ENCODE peak calls at places on chromosomes 7 and 10, in six cellular contexts. D, V, S, A, B and O are unnamed samples. For H3K4me1, the result is how much of the 10 kb centered on the place peaks cover.

GRCh38 chr7:104836976-104837375 is 177.0 kb upstream of the KMT2E start:
- DNase-seq in D (no peak), V (no peak), S (no peak), A (no peak), B (no peak), O (no peak)

GRCh38 chr10:63491558-63492316 is 26.0 kb upstream of the JMJD1C start:
- DNase-seq in D (peak), V (peak), S (no peak), A (peak), B (peak), O (no peak)

GRCh38 chr10:69716711-69717560 is 84.8 kb upstream of the COL13A1 start:
- DNase-seq in D (peak), V (peak), S (no peak), A (peak), B (peak), O (peak)

GRCh38 chr7:101978683-101979082 is 161.3 kb downstream of the CUX1 start:
- DNase-seq in D (no peak), V (no peak), S (no peak), A (no peak), B (no peak), O (no peak)

GRCh38 chr7:135770139-135770710 is 21.6 kb upstream of the FAM180A start:
- DNase-seq in D (peak), V (no peak), S (no peak), A (no peak), B (no peak), O (no peak)

GRCh38 chr10:132667613-132668394 is 118.1 kb downstream of the NKX6-2 start:
- DNase-seq in D (no peak), V (no peak), S (no peak), A (peak), B (no peak), O (no peak)

GRCh38 chr7:129184979-129185670 is 3.3 kb upstream of the SMO start:
- DNase-seq in D (no peak), V (no peak), S (no peak), A (no peak), B (no peak), O (no peak)

GRCh38 chr7:48250441-48250951 is 79.2 kb downstream of the ABCA13 start:
- DNase-seq in D (peak), V (no peak), S (no peak), A (peak), B (peak), O (no peak)

GRCh38 chr7:108848486-108848885 is 278.8 kb downstream of the DNAJB9 start:
- DNase-seq in D (no peak), V (no peak), S (no peak), A (no peak), B (no peak), O (no peak)

GRCh38 chr7:33091111-33091531 is 18.1 kb downstream of the RP9 start:
- DNase-seq in D (peak), V (no peak), S (no peak), A (peak), B (no peak), O (no peak)

GRCh38 chr10:77296534-77297369 is 340.9 kb downstream of the KCNMA1 start:
- DNase-seq in D (no peak), V (no peak), S (no peak), A (no peak), B (no peak), O (no peak)

GRCh38 chr10:77297370-77297692 is 340.3 kb downstream of the KCNMA1 start:
- DNase-seq in D (peak), V (peak), S (no peak), A (peak), B (no peak), O (no peak)

GRCh38 chr10:77291596-77292505 is 345.8 kb downstream of the KCNMA1 start:
- DNase-seq in D (no peak), V (no peak), S (no peak), A (peak), B (no peak), O (no peak)

GRCh38 chr10:77290528-77291155 is 347.0 kb downstream of the KCNMA1 start:
- DNase-seq in D (peak), V (peak), S (no peak), A (peak), B (no peak), O (no peak)

DNA sequence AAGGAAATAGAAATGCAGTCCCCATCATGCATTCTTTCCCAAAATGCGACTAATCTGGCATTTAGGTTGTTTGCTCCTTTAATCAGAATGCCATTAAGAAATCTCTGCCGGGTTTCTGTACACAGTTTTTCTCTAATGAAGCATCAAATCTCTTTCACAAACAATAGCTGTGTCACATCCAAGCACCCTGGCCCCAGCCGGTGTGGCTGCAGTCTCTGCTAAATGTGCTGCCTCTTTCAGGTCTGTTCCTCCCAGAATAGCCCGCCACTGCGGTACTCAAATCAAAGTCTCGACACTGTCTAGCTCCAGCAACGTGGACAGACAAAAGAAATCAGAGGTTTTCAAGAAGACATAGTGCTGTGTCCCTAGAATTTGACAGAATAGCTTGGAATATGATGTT is 343.8 kb downstream of the KCNMA1 start:
- DNase-seq in D (no peak), V (no peak), S (no peak), A (no peak), B (no peak), O (no peak)
- H3K27ac ChIP-seq in D (no peak), V (no peak), S (no peak), A (no peak), B (no peak), O (no peak)

GRCh38 chr10:71270301-71270777 is 48.7 kb upstream of the SLC29A3 start:
- DNase-seq in D (peak), V (peak), S (no peak), A (peak), B (peak), O (no peak)

GRCh38 chr10:71271626-71272025 is 47.4 kb upstream of the SLC29A3 start:
- DNase-seq in D (no peak), V (no peak), S (no peak), A (peak), B (no peak), O (no peak)

GRCh38 chr10:71272122-71272771 is 46.8 kb upstream of the SLC29A3 start:
- DNase-seq in D (peak), V (no peak), S (no peak), A (peak), B (no peak), O (no peak)

GRCh38 chr10:71269301-71270288 is 49.5 kb upstream of the SLC29A3 start:
- DNase-seq in D (peak), V (no peak), S (no peak), A (peak), B (peak), O (no peak)

DNA sequence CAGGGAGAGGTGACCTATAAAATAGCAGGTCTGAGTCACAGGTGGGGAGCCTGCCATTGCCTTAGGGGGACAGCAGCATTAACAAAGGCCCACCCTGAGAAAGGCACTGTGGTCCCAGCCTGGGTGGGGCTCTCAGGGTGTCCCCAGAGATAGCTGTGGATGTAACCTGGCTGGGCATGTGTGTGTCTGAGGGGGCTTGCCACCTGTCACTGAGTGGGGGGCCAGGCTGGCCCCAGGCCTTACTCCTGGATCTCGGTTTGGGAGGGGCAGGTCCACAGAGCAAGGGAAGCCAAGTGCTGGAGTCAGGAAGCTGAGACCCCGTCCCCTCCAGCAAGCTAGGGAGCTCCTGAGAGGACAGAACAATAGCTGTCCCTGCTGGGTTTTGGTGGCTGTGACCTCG is 48.2 kb upstream of the SLC29A3 start:
- DNase-seq in D (no peak), V (no peak), S (no peak), A (no peak), B (no peak), O (no peak)
- H3K4me1 ChIP-seq in D (under half), V (under half), S (under half), A (under half), B (half or more), O (under half)

DNA sequence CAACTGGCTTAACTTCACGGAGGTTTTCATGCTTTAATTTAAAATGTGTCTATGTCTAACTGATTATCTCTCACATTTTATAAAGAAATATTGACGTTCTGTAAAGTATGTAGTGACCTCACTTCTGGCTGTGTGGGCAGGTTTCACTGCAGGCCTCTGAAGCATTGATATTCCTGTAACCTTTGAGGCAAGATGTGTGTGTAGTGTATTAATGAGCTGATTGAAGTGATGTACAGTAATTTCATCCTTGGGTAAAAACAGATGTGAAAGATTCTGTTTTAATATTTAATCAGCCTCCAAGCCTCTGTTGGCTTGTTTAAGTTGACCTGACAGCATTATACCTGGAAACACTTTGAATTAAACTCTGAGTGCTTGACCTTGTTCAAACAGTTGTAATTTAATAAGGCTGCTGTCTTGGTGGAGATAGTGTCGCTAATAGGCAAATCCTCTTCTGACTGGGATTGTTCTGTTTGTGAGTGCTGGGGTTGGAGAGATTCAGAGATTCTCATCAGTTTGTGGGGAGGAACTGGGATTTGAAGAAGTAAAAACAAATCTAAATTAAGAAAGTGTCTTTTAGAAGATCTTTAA is 74.9 kb downstream of the KAT6B start:
- DNase-seq in D (no peak), V (no peak), S (no peak), A (peak), B (no peak), O (no peak)
- H3K4me3 ChIP-seq in D (no peak), V (no peak), S (no peak), A (no peak), B (no peak), O (no peak)

DNA sequence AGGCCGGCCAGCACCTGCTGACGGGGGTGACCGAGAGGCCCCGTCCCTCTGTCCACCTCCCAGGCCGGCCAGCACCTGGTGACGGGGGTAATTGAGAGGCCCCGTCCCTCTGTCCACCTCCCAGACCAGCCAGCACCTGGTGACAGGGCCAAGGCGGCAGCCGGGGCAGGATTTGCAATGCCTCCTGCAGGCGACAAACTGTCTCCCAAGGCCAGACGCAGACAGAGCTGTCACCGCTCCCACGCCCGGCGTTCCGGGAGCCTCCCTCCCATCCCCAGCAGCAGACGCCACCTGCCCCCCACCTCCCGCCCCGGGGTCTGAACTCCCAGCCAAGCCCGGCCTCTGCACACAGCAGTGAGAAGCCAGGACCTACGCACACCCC is 94.9 kb upstream of the DIP2C start:
- DNase-seq in D (no peak), V (peak), S (no peak), A (no peak), B (no peak), O (no peak)
- H3K27ac ChIP-seq in D (no peak), V (no peak), S (no peak), A (no peak), B (no peak), O (no peak)